ENCODE peak calls at places on chromosomes 4 and X, in eight cellular contexts. One of them, this sample, is unnamed.
A peak's percentile ranks its signal among the peaks of the same experiment; 100 is the strongest.

GRCh38 chrX:7133036-7133412 is 14.5 kb upstream of the STS start:
- DNase-seq in iPS DF 6.9: no peak
- DNase-seq in posterior cingulate gyrus: no peak
- DNase-seq in fibroblast of mammary gland: peak; percentile 37
- DNase-seq in chondrocyte: no peak
- DNase-seq in fibroblast of pulmonary artery: peak; percentile 41
- DNase-seq in caudate nucleus: no peak
- DNase-seq in brain microvascular endothelial cell: no peak
- DNase-seq in this sample: no peak

GRCh38 chr4:67030636-67031035 is 514.7 kb downstream of the CENPC start:
- DNase-seq in caudate nucleus: no peak
- DNase-seq in brain microvascular endothelial cell: peak; percentile 27
- DNase-seq in iPS DF 6.9: no peak
- DNase-seq in chondrocyte: no peak
- DNase-seq in posterior cingulate gyrus: no peak
- DNase-seq in fibroblast of pulmonary artery: peak; percentile 56
- DNase-seq in fibroblast of mammary gland: no peak
- DNase-seq in this sample: no peak

GRCh38 chrX:11913001-11913400 is 155.0 kb downstream of the MSL3 start:
- DNase-seq in chondrocyte: no peak
- DNase-seq in fibroblast of mammary gland: no peak
- DNase-seq in caudate nucleus: no peak
- DNase-seq in brain microvascular endothelial cell: peak; percentile 16
- DNase-seq in fibroblast of pulmonary artery: peak; percentile 42
- DNase-seq in iPS DF 6.9: no peak
- DNase-seq in posterior cingulate gyrus: no peak
- DNase-seq in this sample: no peak

GRCh38 chrX:134636859-134637258 is 21.4 kb downstream of the PLAC1 start:
- DNase-seq in brain microvascular endothelial cell: no peak
- DNase-seq in posterior cingulate gyrus: no peak
- DNase-seq in fibroblast of mammary gland: peak; percentile 72
- DNase-seq in caudate nucleus: no peak
- DNase-seq in fibroblast of pulmonary artery: peak; percentile 25
- DNase-seq in chondrocyte: no peak
- DNase-seq in iPS DF 6.9: no peak
- DNase-seq in this sample: no peak

GRCh38 chr4:80423553-80424224 is 88.2 kb downstream of the CFAP299 start:
- DNase-seq in fibroblast of mammary gland: no peak
- DNase-seq in caudate nucleus: no peak
- DNase-seq in iPS DF 6.9: no peak
- DNase-seq in brain microvascular endothelial cell: no peak
- DNase-seq in fibroblast of pulmonary artery: no peak
- DNase-seq in posterior cingulate gyrus: no peak
- DNase-seq in chondrocyte: no peak
- DNase-seq in this sample: no peak

GRCh38 chr4:105466580-105466979 is 7.3 kb downstream of the PPA2 start:
- DNase-seq in fibroblast of mammary gland: no peak
- DNase-seq in chondrocyte: no peak
- DNase-seq in caudate nucleus: no peak
- DNase-seq in fibroblast of pulmonary artery: no peak
- DNase-seq in iPS DF 6.9: no peak
- DNase-seq in brain microvascular endothelial cell: no peak
- DNase-seq in posterior cingulate gyrus: no peak
- DNase-seq in this sample: no peak

GRCh38 chr4:42048394-42048793 is 58.1 kb downstream of the SLC30A9 start:
- DNase-seq in posterior cingulate gyrus: no peak
- DNase-seq in fibroblast of mammary gland: peak; percentile 94
- DNase-seq in iPS DF 6.9: no peak
- DNase-seq in caudate nucleus: no peak
- DNase-seq in chondrocyte: no peak
- DNase-seq in fibroblast of pulmonary artery: peak; percentile 72
- DNase-seq in brain microvascular endothelial cell: peak; percentile 54
- DNase-seq in this sample: no peak

GRCh38 chr4:8589831-8590545 is 2.6 kb upstream of the CPZ start:
- DNase-seq in fibroblast of mammary gland: no peak
- DNase-seq in brain microvascular endothelial cell: no peak
- DNase-seq in posterior cingulate gyrus: peak; percentile 25
- DNase-seq in iPS DF 6.9: no peak
- DNase-seq in caudate nucleus: no peak
- DNase-seq in fibroblast of pulmonary artery: no peak
- DNase-seq in chondrocyte: no peak
- DNase-seq in this sample: no peak

GRCh38 chr4:167897116-167897515 is 195.2 kb upstream of the ANXA10 start:
- DNase-seq in iPS DF 6.9: peak; percentile 41
- DNase-seq in posterior cingulate gyrus: no peak
- DNase-seq in chondrocyte: no peak
- DNase-seq in fibroblast of pulmonary artery: peak; percentile 86
- DNase-seq in fibroblast of mammary gland: peak; percentile 41
- DNase-seq in brain microvascular endothelial cell: peak; percentile 68
- DNase-seq in caudate nucleus: no peak
- DNase-seq in this sample: no peak

GRCh38 chr4:158859661-158860060 is 90.8 kb downstream of the FNIP2 start:
- DNase-seq in fibroblast of mammary gland: peak; percentile 23
- DNase-seq in fibroblast of pulmonary artery: peak; percentile 12
- DNase-seq in caudate nucleus: no peak
- DNase-seq in chondrocyte: no peak
- DNase-seq in brain microvascular endothelial cell: no peak
- DNase-seq in iPS DF 6.9: no peak
- DNase-seq in posterior cingulate gyrus: no peak
- DNase-seq in this sample: no peak

GRCh38 chr4:91035276-91035675 is 908.1 kb downstream of the CCSER1 start:
- DNase-seq in brain microvascular endothelial cell: no peak
- DNase-seq in fibroblast of pulmonary artery: no peak
- DNase-seq in caudate nucleus: no peak
- DNase-seq in chondrocyte: no peak
- DNase-seq in iPS DF 6.9: no peak
- DNase-seq in posterior cingulate gyrus: no peak
- DNase-seq in fibroblast of mammary gland: no peak
- DNase-seq in this sample: no peak

GRCh38 chrX:44183329-44183728 is 160.1 kb downstream of the EFHC2 start:
- DNase-seq in fibroblast of mammary gland: no peak
- DNase-seq in caudate nucleus: no peak
- DNase-seq in posterior cingulate gyrus: no peak
- DNase-seq in fibroblast of pulmonary artery: no peak
- DNase-seq in chondrocyte: no peak
- DNase-seq in brain microvascular endothelial cell: no peak
- DNase-seq in iPS DF 6.9: no peak
- DNase-seq in this sample: no peak

GRCh38 chr4:118740869-118741268 is 55.7 kb downstream of the METTL14 start:
- DNase-seq in fibroblast of mammary gland: peak; percentile 45
- DNase-seq in caudate nucleus: no peak
- DNase-seq in posterior cingulate gyrus: no peak
- DNase-seq in chondrocyte: no peak
- DNase-seq in brain microvascular endothelial cell: no peak
- DNase-seq in iPS DF 6.9: no peak
- DNase-seq in fibroblast of pulmonary artery: peak; percentile 58
- DNase-seq in this sample: no peak

GRCh38 chr4:15291133-15291532 is 136.7 kb upstream of the C1QTNF7 start:
- DNase-seq in iPS DF 6.9: no peak
- DNase-seq in posterior cingulate gyrus: no peak
- DNase-seq in fibroblast of mammary gland: peak; percentile 52
- DNase-seq in caudate nucleus: no peak
- DNase-seq in brain microvascular endothelial cell: no peak
- DNase-seq in fibroblast of pulmonary artery: no peak
- DNase-seq in chondrocyte: no peak
- DNase-seq in this sample: no peak

GRCh38 chr4:87058272-87059073 is 123.7 kb downstream of the AFF1 start:
- DNase-seq in fibroblast of pulmonary artery: no peak
- DNase-seq in brain microvascular endothelial cell: no peak
- DNase-seq in chondrocyte: no peak
- DNase-seq in iPS DF 6.9: no peak
- DNase-seq in caudate nucleus: peak; percentile 46
- DNase-seq in fibroblast of mammary gland: no peak
- DNase-seq in posterior cingulate gyrus: peak; percentile 36
- DNase-seq in this sample: peak; percentile 20

GRCh38 chrX:30659421-30659820 is 6.2 kb downstream of the GK start:
- DNase-seq in brain microvascular endothelial cell: peak; percentile 76
- DNase-seq in posterior cingulate gyrus: no peak
- DNase-seq in fibroblast of mammary gland: peak; percentile 94
- DNase-seq in fibroblast of pulmonary artery: peak; percentile 91
- DNase-seq in iPS DF 6.9: no peak
- DNase-seq in chondrocyte: no peak
- DNase-seq in caudate nucleus: no peak
- DNase-seq in this sample: no peak

GRCh38 chr4:6092131-6092530 is 73.9 kb upstream of the C4orf50 start:
- DNase-seq in posterior cingulate gyrus: no peak
- DNase-seq in brain microvascular endothelial cell: no peak
- DNase-seq in fibroblast of pulmonary artery: no peak
- DNase-seq in chondrocyte: no peak
- DNase-seq in caudate nucleus: no peak
- DNase-seq in iPS DF 6.9: no peak
- DNase-seq in fibroblast of mammary gland: no peak
- DNase-seq in this sample: no peak

GRCh38 chrX:21487832-21488231 is 113.6 kb downstream of the CNKSR2 start:
- DNase-seq in fibroblast of pulmonary artery: peak; percentile 23
- DNase-seq in posterior cingulate gyrus: no peak
- DNase-seq in chondrocyte: no peak
- DNase-seq in fibroblast of mammary gland: no peak
- DNase-seq in iPS DF 6.9: no peak
- DNase-seq in caudate nucleus: no peak
- DNase-seq in brain microvascular endothelial cell: peak; percentile 5
- DNase-seq in this sample: no peak

GRCh38 chr4:23365086-23365485 is 524.8 kb downstream of the PPARGC1A start:
- DNase-seq in caudate nucleus: no peak
- DNase-seq in brain microvascular endothelial cell: no peak
- DNase-seq in fibroblast of mammary gland: no peak
- DNase-seq in chondrocyte: no peak
- DNase-seq in fibroblast of pulmonary artery: no peak
- DNase-seq in posterior cingulate gyrus: no peak
- DNase-seq in iPS DF 6.9: no peak
- DNase-seq in this sample: no peak

This sample was measured in stimulated activated CD8-positive, alpha-beta memory T cell treated with anti-CD3 and anti-CD28 coated beads, Interleukin-12 subunit alpha, Interleukin-12 subunit beta, amount 100 ng/mL, for 4 hours.